ENCODE peak calls at places on chromosomes 3 and 15, in four cellular contexts. C is foreskin fibroblast, D is AG08396, T is cardiac muscle cell. V is an unnamed sample.

GRCh38 chr15:75325922-75326321 is 9.9 kb upstream of the COMMD4 start:
- DNase-seq in T (no peak), D (no peak), C (peak), V (no peak)

GRCh38 chr3:103052236-103052830 is 617.5 kb downstream of the ZPLD1 start:
- DNase-seq in T (no peak), C (no peak), D (no peak), V (no peak)

GRCh38 chr3:27713066-27713400 is 9.1 kb downstream of the EOMES start:
- DNase-seq in T (no peak), C (peak), D (no peak), V (no peak)

GRCh38 chr3:73710340-73710739 is 85.6 kb upstream of the PDZRN3 start:
- DNase-seq in C (peak), D (no peak), T (no peak), V (no peak)

GRCh38 chr15:70254186-70254974 is 156.7 kb upstream of the TLE3 start:
- DNase-seq in C (no peak), T (no peak), D (no peak), V (no peak)

GRCh38 chr3:126472277-126473006 is 3.2 kb downstream of the ZXDC start:
- DNase-seq in D (peak), T (peak), C (peak), V (peak)

GRCh38 chr3:159620873-159621272 is 367.8 kb upstream of the IL12A start:
- DNase-seq in C (peak), T (peak), D (peak), V (no peak)

GRCh38 chr3:121895121-121895520 is 920 bp downstream of the SLC15A2 start:
- DNase-seq in C (no peak), T (no peak), D (no peak), V (no peak)

V was measured in NCI-H2029.